ENCODE peak calls at places on chromosome 18, in six cellular contexts. D, W, M, G, R and I are unnamed samples.

GRCh38 chr18:34592961-34593382 is 117.1 kb upstream of the DTNA start:
- DNase-seq in D (peak; percentile 78), W (peak; percentile 69), M (no peak), G (peak; percentile 59), R (no peak), I (peak; percentile 84)

GRCh38 chr18:3596324-3597158 is 146.6 kb downstream of the TGIF1 start:
- DNase-seq in D (no peak), W (peak; percentile 48), M (no peak), G (peak; percentile 30), R (peak; percentile 52), I (peak; percentile 36)

GRCh38 chr18:34590503-34590902 is 119.6 kb upstream of the DTNA start:
- DNase-seq in D (no peak), W (no peak), M (no peak), G (no peak), R (no peak), I (no peak)

GRCh38 chr18:69880083-69880482 is 67.6 kb downstream of the CD226 start:
- DNase-seq in D (no peak), W (no peak), M (no peak), G (no peak), R (no peak), I (no peak)

GRCh38 chr18:13542520-13542847 is 183.9 kb downstream of the FAM210A start:
- DNase-seq in D (no peak), W (no peak), M (no peak), G (no peak), R (no peak), I (no peak)

GRCh38 chr18:9218052-9218451 is 81.5 kb downstream of the ANKRD12 start:
- DNase-seq in D (no peak), W (peak; percentile 12), M (no peak), G (peak; percentile 21), R (no peak), I (peak; percentile 78)

GRCh38 chr18:29849145-29849544 is 1193.4 kb downstream of the DSC3 start:
- DNase-seq in D (no peak), W (no peak), M (no peak), G (no peak), R (no peak), I (no peak)

GRCh38 chr18:8757598-8757997 is 52.2 kb downstream of the MTCL1 start:
- DNase-seq in D (no peak), W (no peak), M (no peak), G (no peak), R (no peak), I (no peak)

GRCh38 chr18:34540897-34541296 is 169.2 kb upstream of the DTNA start:
- DNase-seq in D (no peak), W (no peak), M (no peak), G (no peak), R (no peak), I (no peak)

GRCh38 chr18:47870605-47871004 is 59.9 kb downstream of the SMAD2 start:
- DNase-seq in D (no peak), W (no peak), M (no peak), G (no peak), R (no peak), I (no peak)

GRCh38 chr18:80159713-80160636 is 50.9 kb downstream of the ADNP2 start:
- DNase-seq in D (no peak), W (peak; percentile 46), M (no peak), G (no peak), R (peak; percentile 81), I (peak; percentile 17)

GRCh38 chr18:56645415-56646016 is 5.6 kb upstream of the WDR7 start:
- DNase-seq in D (no peak), W (no peak), M (no peak), G (no peak), R (peak; percentile 12), I (peak; percentile 33)

GRCh38 chr18:34862561-34862960 is 152.5 kb downstream of the DTNA start:
- DNase-seq in D (no peak), W (no peak), M (no peak), G (no peak), R (no peak), I (no peak)

GRCh38 chr18:74795766-74796165 is 198.1 kb downstream of the ZNF407 start:
- DNase-seq in D (no peak), W (no peak), M (no peak), G (no peak), R (no peak), I (no peak)

GRCh38 chr18:5542393-5543035 is 1.3 kb downstream of the EPB41L3 start:
- DNase-seq in D (no peak), W (peak; percentile 41), M (no peak), G (no peak), R (no peak), I (peak; percentile 48)

GRCh38 chr18:20971886-20972267 is 139.7 kb downstream of the ROCK1 start:
- DNase-seq in D (no peak), W (peak; percentile 48), M (no peak), G (peak; percentile 53), R (peak; percentile 6), I (peak; percentile 70)

GRCh38 chr18:39274535-39274934 is 1708.9 kb upstream of the CELF4 start:
- DNase-seq in D (no peak), W (peak; percentile 57), M (no peak), G (peak; percentile 43), R (no peak), I (peak; percentile 76)

GRCh38 chr18:22627506-22627905 is 209.8 kb upstream of the CTAGE1 start:
- DNase-seq in D (no peak), W (no peak), M (no peak), G (no peak), R (no peak), I (no peak)

GRCh38 chr18:23131693-23132319 is 3.5 kb upstream of the CABLES1 start:
- DNase-seq in D (peak; percentile 85), W (peak; percentile 91), M (peak; percentile 59), G (peak; percentile 87), R (peak; percentile 80), I (peak; percentile 92)

GRCh38 chr18:74303936-74304335 is 11.7 kb upstream of the C18orf63 start:
- DNase-seq in D (no peak), W (peak; percentile 60), M (no peak), G (peak; percentile 20), R (no peak), I (no peak)

GRCh38 chr18:12278153-12278764 is 24.1 kb downstream of the CIDEA start:
- DNase-seq in D (no peak), W (no peak), M (no peak), G (no peak), R (no peak), I (no peak)

GRCh38 chr18:43789234-43790000 is 512.1 kb upstream of the SYT4 start:
- DNase-seq in D (no peak), W (peak; percentile 58), M (no peak), G (peak; percentile 11), R (no peak), I (peak; percentile 62)
- TF ChIP-seq CTCF in D (no peak), W (peak; percentile 13), M (peak; percentile 44), G (peak; percentile 37), R (no peak), I (peak; percentile 60)

DNA sequence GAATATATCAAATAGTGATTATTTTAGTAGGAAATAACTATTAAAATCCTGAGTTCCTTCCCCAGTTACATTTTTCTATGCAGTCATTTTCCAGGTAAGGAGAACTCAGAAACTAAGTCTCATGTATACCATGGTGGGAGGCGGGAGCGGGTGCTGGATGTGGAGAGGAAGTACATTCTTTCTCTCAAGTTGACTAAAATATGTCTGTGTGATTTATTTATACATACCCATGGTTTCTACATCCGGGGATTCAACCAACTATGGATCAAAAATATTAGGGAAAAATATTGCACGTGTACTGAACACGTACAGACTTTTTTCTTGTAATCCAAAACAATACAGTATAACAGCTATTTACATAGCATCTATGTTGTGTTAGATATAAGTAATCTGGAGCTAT is 6.8 kb downstream of the ZCCHC2 start:
- DNase-seq in D (no peak), W (no peak), M (no peak), G (peak; percentile 11), R (no peak), I (peak; percentile 50)
- TF ChIP-seq CTCF in D (no peak), W (no peak), M (no peak), G (no peak), R (no peak), I (no peak)

DNA sequence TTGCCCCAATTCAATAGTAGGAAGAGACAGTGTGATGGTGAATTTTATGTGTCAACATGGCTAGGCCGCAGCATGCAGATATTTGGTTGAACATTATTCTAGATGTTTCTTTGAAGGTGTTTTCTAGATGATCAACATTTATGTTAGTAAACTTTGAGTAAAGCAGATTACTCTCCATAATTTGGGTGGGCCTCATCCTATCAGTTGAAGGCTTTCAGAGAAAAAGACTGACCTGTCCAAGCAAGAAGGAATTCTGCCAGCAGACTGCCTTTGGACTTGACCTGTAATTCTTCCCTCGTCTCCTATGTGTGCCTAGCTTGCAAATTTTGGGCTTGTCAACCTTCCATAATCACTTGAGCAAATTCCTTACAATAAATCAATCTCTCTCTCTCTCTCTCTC is 8.3 kb upstream of the GRP start:
- DNase-seq in D (no peak), W (no peak), M (no peak), G (no peak), R (no peak), I (no peak)
- TF ChIP-seq CTCF in D (no peak), W (no peak), M (no peak), G (no peak), R (no peak), I (no peak)

DNA sequence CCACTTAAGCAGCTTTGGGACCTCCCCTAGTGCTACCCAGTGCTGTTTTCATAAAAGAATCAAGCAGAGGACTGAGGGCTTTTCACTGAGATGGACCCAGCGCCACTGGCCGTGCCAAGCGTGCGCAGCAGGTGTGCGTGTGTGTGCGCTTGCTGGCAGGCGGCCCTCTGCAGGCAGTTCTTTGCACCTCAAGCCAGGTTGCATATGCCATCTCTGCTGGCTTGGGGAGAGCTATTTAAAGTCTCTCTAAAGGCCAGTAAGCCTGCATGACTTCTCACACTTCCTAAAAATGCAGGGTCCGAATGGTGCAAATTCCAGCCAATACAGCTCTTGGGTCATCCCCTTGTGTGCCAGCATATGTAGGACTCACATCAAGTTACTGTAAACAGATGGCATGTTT is 255.5 kb downstream of the RNF152 start:
- DNase-seq in D (no peak), W (no peak), M (no peak), G (no peak), R (no peak), I (no peak)
- TF ChIP-seq CTCF in D (no peak), W (no peak), M (no peak), G (no peak), R (no peak), I (no peak)